ENCODE peak calls at places on chromosomes 13 and 19, in seven cellular contexts. One of them, this sample, is unnamed.
A peak's percentile ranks its signal among the peaks of the same experiment; 100 is the strongest.

GRCh38 chr19:12956446-12957388 is at the start of gene GADD45GIP1:
- DNase-seq in GM20000: peak; percentile 90
- DNase-seq in dorsolateral prefrontal cortex: peak; percentile 61
- DNase-seq in lower leg skin: peak; percentile 93
- DNase-seq in mammary epithelial cell: peak; percentile 75
- DNase-seq in cardiac fibroblast: peak; percentile 80
- DNase-seq in endothelial cell of umbilical vein: peak; percentile 80
- DNase-seq in this sample: peak; percentile 94

GRCh38 chr13:32092471-32092870 is 60.9 kb downstream of the FRY start:
- DNase-seq in GM20000: no peak
- DNase-seq in dorsolateral prefrontal cortex: no peak
- DNase-seq in lower leg skin: no peak
- DNase-seq in mammary epithelial cell: no peak
- DNase-seq in cardiac fibroblast: no peak
- DNase-seq in endothelial cell of umbilical vein: no peak
- DNase-seq in this sample: no peak

GRCh38 chr19:41595258-41595889 is 19.4 kb downstream of the CEACAM21 start:
- DNase-seq in GM20000: peak; percentile 75
- DNase-seq in dorsolateral prefrontal cortex: peak; percentile 18
- DNase-seq in lower leg skin: no peak
- DNase-seq in mammary epithelial cell: peak; percentile 72
- DNase-seq in cardiac fibroblast: peak; percentile 87
- DNase-seq in endothelial cell of umbilical vein: peak; percentile 95
- DNase-seq in this sample: peak; percentile 32

GRCh38 chr19:28426902-28427232 is 786.1 kb downstream of the UQCRFS1 start:
- DNase-seq in GM20000: no peak
- DNase-seq in dorsolateral prefrontal cortex: no peak
- DNase-seq in lower leg skin: no peak
- DNase-seq in mammary epithelial cell: peak; percentile 5
- DNase-seq in cardiac fibroblast: no peak
- DNase-seq in endothelial cell of umbilical vein: no peak
- DNase-seq in this sample: no peak

GRCh38 chr13:21010621-21011020 is 50.8 kb downstream of the LATS2 start:
- DNase-seq in GM20000: no peak
- DNase-seq in dorsolateral prefrontal cortex: no peak
- DNase-seq in lower leg skin: peak; percentile 9
- DNase-seq in mammary epithelial cell: no peak
- DNase-seq in cardiac fibroblast: no peak
- DNase-seq in endothelial cell of umbilical vein: no peak
- DNase-seq in this sample: no peak

GRCh38 chr13:112730157-112730671 is 40.4 kb downstream of the ATP11A start:
- DNase-seq in GM20000: no peak
- DNase-seq in dorsolateral prefrontal cortex: no peak
- DNase-seq in lower leg skin: no peak
- DNase-seq in mammary epithelial cell: no peak
- DNase-seq in cardiac fibroblast: peak; percentile 58
- DNase-seq in endothelial cell of umbilical vein: no peak
- DNase-seq in this sample: no peak

GRCh38 chr13:107563099-107563925 is 652.0 kb downstream of the LIG4 start:
- DNase-seq in GM20000: no peak
- DNase-seq in dorsolateral prefrontal cortex: no peak
- DNase-seq in lower leg skin: no peak
- DNase-seq in mammary epithelial cell: no peak
- DNase-seq in cardiac fibroblast: peak; percentile 10
- DNase-seq in endothelial cell of umbilical vein: peak; percentile 52
- DNase-seq in this sample: no peak

GRCh38 chr19:38221421-38221820 is 2.6 kb downstream of the DPF1 start:
- DNase-seq in GM20000: no peak
- DNase-seq in dorsolateral prefrontal cortex: no peak
- DNase-seq in lower leg skin: no peak
- DNase-seq in mammary epithelial cell: no peak
- DNase-seq in cardiac fibroblast: no peak
- DNase-seq in endothelial cell of umbilical vein: no peak
- DNase-seq in this sample: no peak

GRCh38 chr19:17335575-17335974 is 920 bp upstream of the ANO8 start:
- DNase-seq in GM20000: no peak
- DNase-seq in dorsolateral prefrontal cortex: no peak
- DNase-seq in lower leg skin: no peak
- DNase-seq in mammary epithelial cell: no peak
- DNase-seq in cardiac fibroblast: no peak
- DNase-seq in endothelial cell of umbilical vein: no peak
- DNase-seq in this sample: no peak

GRCh38 chr13:60210510-60211065 is 46.9 kb upstream of the DIAPH3 start:
- DNase-seq in GM20000: no peak
- DNase-seq in dorsolateral prefrontal cortex: no peak
- DNase-seq in lower leg skin: no peak
- DNase-seq in mammary epithelial cell: no peak
- DNase-seq in cardiac fibroblast: no peak
- DNase-seq in endothelial cell of umbilical vein: no peak
- DNase-seq in this sample: no peak

GRCh38 chr19:35006342-35006998 is 6.3 kb downstream of the GRAMD1A start:
- DNase-seq in GM20000: no peak
- DNase-seq in dorsolateral prefrontal cortex: no peak
- DNase-seq in lower leg skin: no peak
- DNase-seq in mammary epithelial cell: no peak
- DNase-seq in cardiac fibroblast: peak; percentile 81
- DNase-seq in endothelial cell of umbilical vein: peak; percentile 87
- DNase-seq in this sample: no peak

GRCh38 chr19:14369399-14370168 is 11.7 kb upstream of the ADGRE5 start:
- DNase-seq in GM20000: peak; percentile 40
- DNase-seq in dorsolateral prefrontal cortex: no peak
- DNase-seq in lower leg skin: no peak
- DNase-seq in mammary epithelial cell: no peak
- DNase-seq in cardiac fibroblast: peak; percentile 58
- DNase-seq in endothelial cell of umbilical vein: no peak
- DNase-seq in this sample: no peak

GRCh38 chr19:43534811-43535761 is 2.1 kb downstream of the ZNF575 start:
- DNase-seq in GM20000: no peak
- DNase-seq in dorsolateral prefrontal cortex: peak; percentile 80
- DNase-seq in lower leg skin: peak; percentile 89
- DNase-seq in mammary epithelial cell: no peak
- DNase-seq in cardiac fibroblast: peak; percentile 79
- DNase-seq in endothelial cell of umbilical vein: peak; percentile 66
- DNase-seq in this sample: peak; percentile 86

GRCh38 chr19:49057636-49058234 is at the start of gene CGB7:
- DNase-seq in GM20000: peak; percentile 58
- DNase-seq in dorsolateral prefrontal cortex: no peak
- DNase-seq in lower leg skin: peak; percentile 95
- DNase-seq in mammary epithelial cell: peak; percentile 69
- DNase-seq in cardiac fibroblast: peak; percentile 61
- DNase-seq in endothelial cell of umbilical vein: peak; percentile 54
- DNase-seq in this sample: no peak

GRCh38 chr13:43877788-43878187 is 1.8 kb downstream of the CCDC122 start:
- DNase-seq in GM20000: no peak
- DNase-seq in dorsolateral prefrontal cortex: no peak
- DNase-seq in lower leg skin: no peak
- DNase-seq in mammary epithelial cell: no peak
- DNase-seq in cardiac fibroblast: no peak
- DNase-seq in endothelial cell of umbilical vein: no peak
- DNase-seq in this sample: no peak

GRCh38 chr19:29812080-29812880 is 489 bp downstream of the CCNE1 start:
- DNase-seq in GM20000: peak; percentile 42
- DNase-seq in dorsolateral prefrontal cortex: no peak
- DNase-seq in lower leg skin: no peak
- DNase-seq in mammary epithelial cell: no peak
- DNase-seq in cardiac fibroblast: no peak
- DNase-seq in endothelial cell of umbilical vein: no peak
- DNase-seq in this sample: peak; percentile 86

GRCh38 chr13:111210488-111210887 is 95.4 kb downstream of the ARHGEF7 start:
- DNase-seq in GM20000: no peak
- DNase-seq in dorsolateral prefrontal cortex: peak; percentile 79
- DNase-seq in lower leg skin: no peak
- DNase-seq in mammary epithelial cell: no peak
- DNase-seq in cardiac fibroblast: peak; percentile 88
- DNase-seq in endothelial cell of umbilical vein: peak; percentile 75
- DNase-seq in this sample: peak; percentile 91

GRCh38 chr19:12995596-12996541 is 594 bp downstream of the NFIX start:
- DNase-seq in GM20000: peak; percentile 89
- DNase-seq in dorsolateral prefrontal cortex: no peak
- DNase-seq in lower leg skin: peak; percentile 88
- DNase-seq in mammary epithelial cell: peak; percentile 47
- DNase-seq in cardiac fibroblast: peak; percentile 55
- DNase-seq in endothelial cell of umbilical vein: peak; percentile 31
- DNase-seq in this sample: no peak

GRCh38 chr19:39162441-39163043 is 34.2 kb upstream of the NCCRP1 start:
- DNase-seq in GM20000: no peak
- DNase-seq in dorsolateral prefrontal cortex: no peak
- DNase-seq in lower leg skin: no peak
- DNase-seq in mammary epithelial cell: no peak
- DNase-seq in cardiac fibroblast: no peak
- DNase-seq in endothelial cell of umbilical vein: no peak
- DNase-seq in this sample: no peak

GRCh38 chr13:36530050-36530789 is 97.9 kb downstream of the CCNA1 start:
- DNase-seq in GM20000: no peak
- DNase-seq in dorsolateral prefrontal cortex: peak; percentile 35
- DNase-seq in lower leg skin: no peak
- DNase-seq in mammary epithelial cell: peak; percentile 69
- DNase-seq in cardiac fibroblast: peak; percentile 48
- DNase-seq in endothelial cell of umbilical vein: peak; percentile 20
- DNase-seq in this sample: no peak

GRCh38 chr13:54709546-54709945 is 1680.9 kb downstream of the OLFM4 start:
- DNase-seq in GM20000: no peak
- DNase-seq in dorsolateral prefrontal cortex: no peak
- DNase-seq in lower leg skin: no peak
- DNase-seq in mammary epithelial cell: no peak
- DNase-seq in cardiac fibroblast: no peak
- DNase-seq in endothelial cell of umbilical vein: no peak
- DNase-seq in this sample: no peak

DNA sequence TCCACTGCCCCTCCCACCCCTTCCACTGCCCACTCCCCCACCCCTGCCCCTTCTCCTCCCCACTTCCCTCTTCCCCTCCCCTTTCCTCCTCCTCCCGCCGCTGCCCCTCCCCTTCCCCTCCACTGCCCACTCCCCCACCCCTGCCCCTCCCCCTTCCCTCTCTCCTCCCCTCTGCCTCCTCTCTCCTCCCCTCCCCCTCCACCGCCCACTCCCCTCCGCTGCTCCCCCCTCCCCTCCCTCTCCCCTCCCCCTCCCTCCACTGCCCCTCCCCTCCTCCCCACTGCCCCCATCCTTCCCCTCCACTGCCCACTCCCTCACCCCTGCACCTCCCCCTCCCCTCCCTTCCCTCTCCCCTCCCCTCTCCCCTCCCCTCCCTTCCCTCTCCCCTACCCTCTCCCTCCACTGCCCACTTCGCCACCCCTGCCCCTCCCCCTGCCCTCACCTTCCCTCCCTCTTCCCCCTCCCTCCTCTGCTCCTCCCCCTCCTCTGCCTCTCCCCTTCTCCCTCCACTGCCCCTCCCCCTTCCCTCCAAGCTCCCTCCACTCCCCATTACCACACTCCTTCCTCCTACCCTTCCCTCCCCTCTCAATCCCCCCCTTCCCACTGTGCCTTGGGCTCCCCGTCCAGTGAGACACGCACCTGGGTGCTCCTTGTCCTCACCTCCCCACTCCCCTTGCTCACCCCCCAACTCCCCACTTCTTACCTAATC is 21.9 kb downstream of the ATP8B3 start:
- DNase-seq in GM20000: no peak
- DNase-seq in dorsolateral prefrontal cortex: no peak
- DNase-seq in lower leg skin: no peak
- DNase-seq in mammary epithelial cell: no peak
- DNase-seq in cardiac fibroblast: no peak
- DNase-seq in endothelial cell of umbilical vein: no peak
- DNase-seq in this sample: no peak
- TF ChIP-seq CTCF in GM20000: no peak
- TF ChIP-seq CTCF in dorsolateral prefrontal cortex: no peak
- TF ChIP-seq CTCF in lower leg skin: no peak
- TF ChIP-seq CTCF in mammary epithelial cell: no peak
- TF ChIP-seq CTCF in cardiac fibroblast: no peak
- TF ChIP-seq CTCF in endothelial cell of umbilical vein: no peak
- TF ChIP-seq CTCF in this sample: no peak

GRCh38 chr13:40564342-40564997 is 102.0 kb downstream of the FOXO1 start:
- DNase-seq in GM20000: peak; percentile 36
- DNase-seq in dorsolateral prefrontal cortex: no peak
- DNase-seq in lower leg skin: no peak
- DNase-seq in mammary epithelial cell: no peak
- DNase-seq in cardiac fibroblast: peak; percentile 39
- DNase-seq in endothelial cell of umbilical vein: peak; percentile 91
- DNase-seq in this sample: no peak
- TF ChIP-seq CTCF in GM20000: no peak
- TF ChIP-seq CTCF in dorsolateral prefrontal cortex: no peak
- TF ChIP-seq CTCF in lower leg skin: no peak
- TF ChIP-seq CTCF in mammary epithelial cell: peak; percentile 12
- TF ChIP-seq CTCF in cardiac fibroblast: peak; percentile 36
- TF ChIP-seq CTCF in endothelial cell of umbilical vein: peak; percentile 54
- TF ChIP-seq CTCF in this sample: no peak

DNA sequence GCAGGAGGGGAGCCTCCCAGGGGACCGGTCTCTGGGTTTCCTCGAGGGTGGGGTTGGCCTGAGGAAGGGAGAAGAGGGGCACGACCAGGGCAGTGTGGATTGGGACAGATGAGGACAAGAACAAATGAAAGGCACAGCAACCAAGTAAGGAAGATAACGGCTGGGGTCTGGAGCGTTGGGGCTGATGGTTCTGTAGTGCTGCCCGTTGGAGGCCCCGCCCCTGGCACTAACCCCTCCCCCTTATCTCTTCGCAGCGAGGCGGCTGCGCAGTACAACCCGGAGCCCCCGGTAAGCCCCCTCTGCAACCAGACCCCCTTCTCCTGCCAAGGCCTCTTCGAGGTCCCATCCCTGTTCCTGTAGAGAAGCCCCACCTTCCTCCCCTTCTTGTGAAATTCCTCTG is 2.2 kb downstream of the CAPNS1 start:
- DNase-seq in GM20000: no peak
- DNase-seq in dorsolateral prefrontal cortex: no peak
- DNase-seq in lower leg skin: no peak
- DNase-seq in mammary epithelial cell: no peak
- DNase-seq in cardiac fibroblast: no peak
- DNase-seq in endothelial cell of umbilical vein: no peak
- DNase-seq in this sample: no peak
- TF ChIP-seq CTCF in GM20000: no peak
- TF ChIP-seq CTCF in dorsolateral prefrontal cortex: no peak
- TF ChIP-seq CTCF in lower leg skin: no peak
- TF ChIP-seq CTCF in mammary epithelial cell: no peak
- TF ChIP-seq CTCF in cardiac fibroblast: no peak
- TF ChIP-seq CTCF in endothelial cell of umbilical vein: no peak
- TF ChIP-seq CTCF in this sample: no peak

DNA sequence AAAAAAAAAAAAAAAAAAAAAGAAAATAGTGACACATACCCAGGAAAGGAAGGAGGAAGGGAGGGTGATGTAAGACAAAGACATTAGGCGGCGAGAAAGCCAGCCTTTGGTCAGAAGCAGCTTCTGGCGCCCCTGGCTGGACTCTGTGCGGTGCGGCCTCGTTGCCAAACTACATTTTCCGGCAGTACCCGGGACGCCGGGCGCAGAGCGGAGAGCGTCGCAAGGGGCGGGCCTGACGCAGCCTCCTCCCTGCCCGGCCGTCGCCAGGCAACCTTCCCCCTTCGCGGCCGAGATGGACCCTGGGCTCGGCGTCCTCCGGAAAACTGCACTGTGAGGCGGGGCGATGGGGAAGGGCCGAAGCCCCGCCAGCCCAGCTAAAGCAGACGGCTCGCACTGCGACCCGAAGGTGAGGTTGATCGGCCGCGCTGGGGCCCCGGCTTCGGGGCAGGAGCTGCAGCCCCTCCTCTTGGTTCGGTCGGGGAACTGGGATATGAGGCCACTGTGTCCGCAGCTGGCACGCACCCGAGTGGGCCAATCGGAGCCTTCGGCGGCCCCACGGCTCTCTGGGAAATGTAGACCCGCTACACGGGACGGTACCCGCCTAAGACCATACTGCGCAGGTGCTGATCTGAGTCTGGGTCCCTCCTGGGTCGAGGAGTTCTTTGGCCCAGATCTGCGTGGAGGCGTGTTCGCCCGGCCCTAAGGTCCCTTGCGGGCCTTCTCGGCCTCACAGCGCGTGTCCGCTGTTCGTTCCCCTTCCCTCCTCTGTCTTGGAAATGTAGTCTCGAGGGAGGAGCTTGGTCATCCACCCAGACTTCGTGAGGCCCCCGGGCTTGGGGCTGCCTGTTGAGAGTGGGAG is 2.3 kb upstream of the MZF1 start:
- DNase-seq in GM20000: peak; percentile 87
- DNase-seq in dorsolateral prefrontal cortex: peak; percentile 92
- DNase-seq in lower leg skin: peak; percentile 97
- DNase-seq in mammary epithelial cell: peak; percentile 90
- DNase-seq in cardiac fibroblast: peak; percentile 95
- DNase-seq in endothelial cell of umbilical vein: peak; percentile 95
- DNase-seq in this sample: peak; percentile 97
- TF ChIP-seq CTCF in GM20000: no peak
- TF ChIP-seq CTCF in dorsolateral prefrontal cortex: peak; percentile 6
- TF ChIP-seq CTCF in lower leg skin: no peak
- TF ChIP-seq CTCF in mammary epithelial cell: peak; percentile 17
- TF ChIP-seq CTCF in cardiac fibroblast: peak; percentile 10
- TF ChIP-seq CTCF in endothelial cell of umbilical vein: no peak
- TF ChIP-seq CTCF in this sample: peak; percentile 12

This sample was measured in osteocyte.